ENCODE peak calls at places on chromosomes 13 and 19, in four cellular contexts. H, L, E and A are unnamed samples.

GRCh38 chr19:18593367-18594095 is 4.9 kb downstream of the REX1BD start:
- DNase-seq in E (no peak), H (no peak), L (no peak), A (peak; percentile 66)

GRCh38 chr13:82224806-82225205 is 1657.5 kb downstream of the SLITRK1 start:
- DNase-seq in E (no peak), L (no peak), H (no peak), A (no peak)

GRCh38 chr13:113664751-113665581 is 2.1 kb upstream of the GRK1 start:
- DNase-seq in H (no peak), L (no peak), E (no peak), A (peak; percentile 66)

GRCh38 chr19:32688315-32688714 is 3.3 kb upstream of the NUDT19 start:
- DNase-seq in H (no peak), L (no peak), E (no peak), A (no peak)

GRCh38 chr13:74135306-74136088 is 1.3 kb upstream of the KLF12 start:
- DNase-seq in L (peak; percentile 5), H (peak; percentile 27), E (peak; percentile 82), A (peak; percentile 88)

GRCh38 chr19:2376784-2377519 is 16.9 kb downstream of the TMPRSS9 start:
- DNase-seq in E (no peak), H (no peak), L (no peak), A (no peak)

GRCh38 chr19:14782978-14783545 is 4.7 kb upstream of the ADGRE2 start:
- DNase-seq in L (no peak), E (no peak), H (no peak), A (no peak)

GRCh38 chr13:33078268-33078667 is 62.0 kb downstream of the KL start:
- DNase-seq in H (no peak), E (no peak), L (no peak), A (no peak)

GRCh38 chr13:71587193-71587592 is 279.8 kb downstream of the DACH1 start:
- DNase-seq in L (no peak), H (no peak), E (no peak), A (no peak)

GRCh38 chr19:3539743-3540118 is 757 bp downstream of the TEKTIP1 start:
- DNase-seq in H (no peak), E (no peak), L (no peak), A (no peak)

GRCh38 chr13:105603283-105603682 is 932.2 kb downstream of the EFNB2 start:
- DNase-seq in H (no peak), L (no peak), E (no peak), A (no peak)

GRCh38 chr13:59861676-59862075 is 302.1 kb downstream of the DIAPH3 start:
- DNase-seq in H (no peak), L (no peak), E (peak; percentile 3), A (no peak)

GRCh38 chr13:80265348-80265747 is 75.6 kb downstream of the SPRY2 start:
- DNase-seq in H (no peak), L (no peak), E (no peak), A (no peak)

GRCh38 chr19:18895828-18896341 is at the start of gene CERS1:
- DNase-seq in E (no peak), H (no peak), L (no peak), A (no peak)

GRCh38 chr19:5627395-5627904 is 4.6 kb downstream of the SAFB start:
- DNase-seq in E (no peak), H (no peak), L (no peak), A (no peak)

GRCh38 chr19:53910170-53910518 is 1.1 kb downstream of the CACNG7 start:
- DNase-seq in E (peak; percentile 23), L (no peak), H (no peak), A (no peak)

GRCh38 chr13:60329221-60329983 is 67.6 kb upstream of the TDRD3 start:
- DNase-seq in H (peak; percentile 1), L (no peak), E (peak; percentile 59), A (no peak)

GRCh38 chr13:78657699-78658629 is 991 bp downstream of the OBI1 start:
- DNase-seq in E (peak; percentile 17), H (no peak), L (no peak), A (no peak)

GRCh38 chr13:32010137-32010536 is 21.4 kb upstream of the FRY start:
- DNase-seq in E (no peak), H (no peak), L (no peak), A (no peak)

GRCh38 chr13:66367356-66367755 is 862.8 kb downstream of the PCDH9 start:
- DNase-seq in L (no peak), E (no peak), H (no peak), A (no peak)

GRCh38 chr19:45876411-45877197 is 9.3 kb downstream of the IRF2BP1 start:
- DNase-seq in E (peak; percentile 75), L (no peak), H (no peak), A (peak; percentile 72)

GRCh38 chr19:16970821-16971220 is 55.8 kb downstream of the CPAMD8 start:
- DNase-seq in L (no peak), H (no peak), E (no peak), A (no peak)

GRCh38 chr19:16969127-16969526 is 57.5 kb downstream of the CPAMD8 start:
- DNase-seq in E (peak; percentile 62), L (no peak), H (no peak), A (no peak)
- TF ChIP-seq CTCF in E (peak; percentile 41), L (no peak), H (no peak), A (no peak)

DNA sequence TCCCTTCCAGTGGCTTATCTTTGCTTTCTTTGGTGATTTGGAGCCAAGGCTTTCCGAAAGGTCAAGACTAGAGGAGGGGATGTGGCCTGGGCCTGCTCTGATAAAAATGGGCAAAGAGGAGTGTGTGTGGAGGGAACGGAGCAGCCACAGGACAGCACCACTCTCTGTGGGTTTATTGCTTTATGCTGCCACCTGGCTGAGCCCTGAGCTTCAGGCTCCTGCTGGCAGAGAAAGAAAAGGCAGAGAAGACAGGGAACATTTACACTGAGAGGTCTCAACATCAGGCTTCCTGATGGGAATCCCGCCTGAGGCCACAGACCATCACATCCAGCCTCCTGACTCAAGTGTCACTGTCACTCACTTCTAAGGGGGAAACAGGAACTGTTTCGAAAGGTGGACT is 9.2 kb upstream of the GSX1 start:
- DNase-seq in H (no peak), E (peak; percentile 29), L (no peak), A (no peak)
- TF ChIP-seq CTCF in H (no peak), E (peak; percentile 45), L (no peak), A (peak; percentile 50)

GRCh38 chr19:58227964-58228583 is 640 bp upstream of the ZNF544 start:
- DNase-seq in H (no peak), L (no peak), E (no peak), A (peak; percentile 75)

GRCh38 chr19:58228584-58229254 is at the start of gene ZNF544:
- DNase-seq in H (peak; percentile 13), E (peak; percentile 78), L (peak; percentile 7), A (peak; percentile 84)

DNA sequence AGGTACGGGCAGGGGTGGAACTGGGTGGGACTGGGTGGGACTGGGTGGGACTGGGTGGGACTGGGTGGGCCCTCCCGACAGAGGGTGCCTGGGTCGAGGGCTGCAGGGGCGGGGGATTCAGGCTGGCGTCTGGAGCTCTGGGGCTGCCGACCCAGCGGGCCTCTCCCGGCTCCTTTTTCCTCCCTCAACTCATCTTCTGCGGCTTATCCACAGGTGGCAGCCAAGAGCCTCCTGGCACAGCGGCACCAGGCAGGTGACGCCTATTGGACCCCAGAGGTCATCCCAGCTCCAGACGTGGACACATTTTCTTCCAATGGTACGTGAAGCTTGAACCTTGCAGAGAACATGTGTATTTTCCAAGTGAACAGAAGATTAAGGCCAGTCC is 533 bp downstream of the ZNF544 start:
- DNase-seq in L (no peak), E (peak; percentile 36), H (no peak), A (no peak)
- TF ChIP-seq CTCF in L (no peak), E (no peak), H (no peak), A (no peak)

DNA sequence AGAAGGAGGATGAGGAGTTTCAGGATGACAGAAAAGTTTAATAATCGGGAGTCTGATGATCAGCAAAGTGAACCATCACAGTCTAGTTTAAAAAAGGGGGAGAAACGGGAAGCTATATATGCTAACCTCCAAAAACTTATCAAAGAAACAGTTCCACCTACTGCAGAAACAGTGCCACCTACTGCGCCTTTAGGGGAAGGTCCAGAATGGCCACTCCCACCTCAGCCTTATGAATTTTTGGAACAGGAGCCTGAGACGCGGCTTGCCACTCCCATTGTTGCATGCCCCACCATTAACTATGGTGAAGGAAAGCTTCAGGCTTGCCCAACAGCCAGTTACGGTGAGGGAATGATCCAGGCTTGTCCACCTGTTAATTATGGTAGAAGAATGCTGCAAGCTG is 929.0 kb downstream of the SLITRK6 start:
- DNase-seq in E (no peak), H (no peak), L (no peak), A (no peak)
- TF ChIP-seq CTCF in E (no peak), H (no peak), L (no peak), A (peak; percentile 23)

GRCh38 chr19:16385296-16385695 is 60.7 kb downstream of the KLF2 start:
- DNase-seq in L (no peak), H (no peak), E (no peak), A (no peak)

GRCh38 chr19:16384688-16385087 is 60.1 kb downstream of the KLF2 start:
- DNase-seq in H (no peak), L (no peak), E (no peak), A (no peak)

GRCh38 chr19:16381756-16382401 is 57.3 kb downstream of the KLF2 start:
- DNase-seq in H (no peak), L (peak; percentile 90), E (peak; percentile 86), A (no peak)

GRCh38 chr19:16382775-16383543 is 58.3 kb downstream of the KLF2 start:
- DNase-seq in L (peak; percentile 55), H (peak; percentile 83), E (peak; percentile 93), A (peak; percentile 82)

DNA sequence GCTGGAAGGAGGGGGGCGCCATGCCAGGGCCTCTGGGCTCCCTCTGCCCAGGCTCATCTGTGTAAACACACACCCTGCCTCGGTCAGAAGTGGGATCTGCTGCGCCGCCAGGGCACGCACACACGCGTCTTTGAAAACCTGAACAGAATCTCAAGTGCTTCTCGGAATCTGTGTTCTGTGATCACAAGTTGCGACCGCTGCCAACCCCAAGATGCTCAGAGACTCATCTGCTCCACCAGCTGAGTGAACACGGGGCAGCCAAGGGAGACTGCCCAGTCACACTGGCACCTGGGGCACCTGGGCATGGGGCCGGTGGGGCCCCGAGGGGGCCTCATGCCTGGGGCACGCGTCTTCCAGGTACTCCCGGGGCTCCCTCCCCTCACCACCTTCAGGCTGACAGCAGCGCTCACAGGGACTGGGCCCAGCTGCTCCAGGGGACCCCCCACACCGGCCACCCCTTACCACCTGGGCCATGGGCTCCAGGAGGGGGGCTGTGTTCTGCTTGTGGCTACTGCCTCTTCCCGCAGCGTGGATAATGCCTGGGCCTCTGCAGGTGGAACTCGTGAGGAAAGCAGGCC is 59.0 kb downstream of the KLF2 start:
- DNase-seq in L (no peak), H (no peak), E (no peak), A (no peak)
- TF ChIP-seq CTCF in L (no peak), H (peak; percentile 46), E (peak; percentile 1), A (peak; percentile 33)